ENCODE peak calls at places on chromosomes 16 and 17, in six cellular contexts. One of them, this sample, is unnamed.

GRCh38 chr17:67532326-67532871 is 155.3 kb downstream of the PITPNC1 start:
- DNase-seq in SK-N-SH: no peak
- DNase-seq in HepG2: no peak
- DNase-seq in K562: no peak
- DNase-seq in GM12878: no peak
- DNase-seq in HCT116: no peak
- DNase-seq in this sample: no peak

GRCh38 chr16:86306811-86307517 is 203.4 kb upstream of the FOXF1 start:
- DNase-seq in GM12878: no peak
- DNase-seq in K562: no peak
- DNase-seq in HCT116: no peak
- DNase-seq in HepG2: no peak
- DNase-seq in SK-N-SH: no peak
- DNase-seq in this sample: no peak

GRCh38 chr16:57803413-57803990 is 1.2 kb upstream of the KIFC3 start:
- DNase-seq in HCT116: no peak
- DNase-seq in GM12878: no peak
- DNase-seq in SK-N-SH: no peak
- DNase-seq in K562: peak
- DNase-seq in HepG2: no peak
- DNase-seq in this sample: no peak

GRCh38 chr16:84789431-84789830 is 30.4 kb upstream of the CRISPLD2 start:
- DNase-seq in K562: no peak
- DNase-seq in SK-N-SH: no peak
- DNase-seq in GM12878: no peak
- DNase-seq in HepG2: no peak
- DNase-seq in HCT116: no peak
- DNase-seq in this sample: no peak

GRCh38 chr17:78883090-78883532 is 19.9 kb downstream of the CEP295NL start:
- DNase-seq in GM12878: no peak
- DNase-seq in HCT116: peak
- DNase-seq in HepG2: peak
- DNase-seq in SK-N-SH: peak
- DNase-seq in K562: peak
- DNase-seq in this sample: no peak

GRCh38 chr17:50696365-50696879 is 11.3 kb downstream of the ANKRD40 start:
- DNase-seq in K562: no peak
- DNase-seq in HepG2: no peak
- DNase-seq in SK-N-SH: no peak
- DNase-seq in HCT116: no peak
- DNase-seq in GM12878: no peak
- DNase-seq in this sample: no peak

GRCh38 chr17:35242158-35242804 is 591 bp upstream of the SLFN5 start:
- DNase-seq in K562: peak
- DNase-seq in HCT116: peak
- DNase-seq in SK-N-SH: peak
- DNase-seq in GM12878: no peak
- DNase-seq in HepG2: peak
- DNase-seq in this sample: peak

GRCh38 chr17:66002807-66003206 is 189.1 kb downstream of the CEP112 start:
- DNase-seq in GM12878: no peak
- DNase-seq in HepG2: no peak
- DNase-seq in SK-N-SH: no peak
- DNase-seq in HCT116: no peak
- DNase-seq in K562: no peak
- DNase-seq in this sample: no peak

GRCh38 chr17:4232168-4232813 is 31.5 kb downstream of the ANKFY1 start:
- DNase-seq in K562: no peak
- DNase-seq in GM12878: no peak
- DNase-seq in HepG2: no peak
- DNase-seq in SK-N-SH: no peak
- DNase-seq in HCT116: no peak
- DNase-seq in this sample: no peak

GRCh38 chr16:57786632-57787518 is 15.4 kb downstream of the KIFC3 start:
- DNase-seq in GM12878: no peak
- DNase-seq in SK-N-SH: no peak
- DNase-seq in K562: no peak
- DNase-seq in HepG2: no peak
- DNase-seq in HCT116: no peak
- DNase-seq in this sample: no peak

GRCh38 chr17:57420674-57421392 is 164.5 kb downstream of the MSI2 start:
- DNase-seq in K562: peak
- DNase-seq in GM12878: no peak
- DNase-seq in HepG2: no peak
- DNase-seq in HCT116: no peak
- DNase-seq in SK-N-SH: peak
- DNase-seq in this sample: no peak

GRCh38 chr17:7884581-7885356 is 3.8 kb upstream of the CHD3 start:
- DNase-seq in GM12878: no peak
- DNase-seq in HepG2: no peak
- DNase-seq in HCT116: no peak
- DNase-seq in SK-N-SH: peak
- DNase-seq in K562: peak
- DNase-seq in this sample: peak

GRCh38 chr16:66171578-66171977 is 194.9 kb upstream of the CDH5 start:
- DNase-seq in HCT116: no peak
- DNase-seq in K562: no peak
- DNase-seq in SK-N-SH: no peak
- DNase-seq in GM12878: no peak
- DNase-seq in HepG2: no peak
- DNase-seq in this sample: no peak

GRCh38 chr16:58011652-58012051 is 10.4 kb downstream of the USB1 start:
- DNase-seq in HepG2: peak
- DNase-seq in SK-N-SH: no peak
- DNase-seq in K562: no peak
- DNase-seq in HCT116: no peak
- DNase-seq in GM12878: no peak
- DNase-seq in this sample: no peak

GRCh38 chr17:2383628-2384167 is 17.2 kb downstream of the MNT start:
- DNase-seq in K562: no peak
- DNase-seq in SK-N-SH: peak
- DNase-seq in HepG2: no peak
- DNase-seq in GM12878: no peak
- DNase-seq in HCT116: no peak
- DNase-seq in this sample: no peak

GRCh38 chr17:42459983-42460300 is 1.3 kb downstream of the ATP6V0A1 start:
- DNase-seq in GM12878: no peak
- DNase-seq in HepG2: no peak
- DNase-seq in HCT116: no peak
- DNase-seq in K562: no peak
- DNase-seq in SK-N-SH: peak
- DNase-seq in this sample: peak

GRCh38 chr17:38922538-38923291 is 2.7 kb upstream of the LASP1NB start:
- DNase-seq in SK-N-SH: peak
- DNase-seq in GM12878: no peak
- DNase-seq in HCT116: no peak
- DNase-seq in K562: peak
- DNase-seq in HepG2: no peak
- DNase-seq in this sample: no peak

GRCh38 chr16:90047714-90048346 is 28.6 kb upstream of the DBNDD1 start:
- DNase-seq in HCT116: no peak
- DNase-seq in HepG2: no peak
- DNase-seq in SK-N-SH: peak
- DNase-seq in GM12878: no peak
- DNase-seq in K562: peak
- DNase-seq in this sample: peak

GRCh38 chr17:20211246-20211645 is 202.1 kb downstream of the SPECC1 start:
- DNase-seq in GM12878: no peak
- DNase-seq in HCT116: no peak
- DNase-seq in HepG2: no peak
- DNase-seq in SK-N-SH: no peak
- DNase-seq in K562: no peak
- DNase-seq in this sample: no peak

GRCh38 chr16:55184052-55184451 is 140.0 kb upstream of the IRX6 start:
- DNase-seq in GM12878: no peak
- DNase-seq in K562: no peak
- DNase-seq in SK-N-SH: peak
- DNase-seq in HepG2: no peak
- DNase-seq in HCT116: no peak
- DNase-seq in this sample: no peak

GRCh38 chr17:77329741-77330531 is 189.2 kb downstream of the SEC14L1 start:
- DNase-seq in HepG2: no peak
- DNase-seq in K562: no peak
- DNase-seq in SK-N-SH: no peak
- DNase-seq in HCT116: no peak
- DNase-seq in GM12878: no peak
- DNase-seq in this sample: no peak

DNA sequence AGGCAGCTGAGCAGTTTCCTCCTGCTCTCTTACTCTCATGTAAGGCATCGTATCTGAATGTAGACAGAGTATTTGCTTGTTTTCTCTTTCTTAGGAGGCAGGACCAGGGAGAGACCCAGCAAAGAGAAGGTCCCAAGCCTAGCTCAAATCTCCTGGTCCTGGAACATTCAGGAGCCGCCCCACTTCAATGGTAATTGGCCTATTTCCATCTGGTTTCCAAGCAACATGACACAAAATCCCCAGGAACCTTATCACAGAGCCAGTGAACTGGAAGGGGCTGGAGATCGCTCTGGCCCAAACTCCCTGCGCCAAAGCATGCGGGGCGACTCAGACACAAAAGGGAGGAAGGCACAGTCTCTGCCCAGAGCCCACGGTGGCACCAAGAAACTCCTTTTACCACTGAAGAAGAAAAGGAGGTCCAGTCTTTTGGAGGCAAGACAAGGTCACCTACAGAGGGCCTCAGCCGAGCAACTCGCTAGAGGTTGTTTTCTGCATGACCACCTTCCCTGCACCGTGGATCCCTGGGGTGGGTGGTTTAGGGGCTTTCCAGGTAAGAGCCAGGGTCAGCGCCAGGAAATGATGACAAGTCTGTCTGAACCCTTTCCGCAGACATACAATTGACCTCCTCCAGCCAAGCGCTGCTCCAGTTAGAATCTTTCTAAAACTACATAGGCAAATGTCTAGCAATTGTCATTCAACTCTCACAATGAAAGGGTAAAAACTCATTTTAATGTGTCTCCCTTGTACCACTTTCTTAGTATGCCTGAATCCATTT is 394.7 kb downstream of the SOX9 start:
- DNase-seq in GM12878: peak
- DNase-seq in HepG2: no peak
- DNase-seq in SK-N-SH: peak
- DNase-seq in K562: no peak
- DNase-seq in HCT116: no peak
- DNase-seq in this sample: no peak
- TF ChIP-seq JUND in GM12878: no peak
- TF ChIP-seq JUND in HepG2: no peak
- TF ChIP-seq JUND in SK-N-SH: no peak
- TF ChIP-seq JUND in K562: no peak
- TF ChIP-seq JUND in HCT116: no peak
- TF ChIP-seq JUND in this sample: no peak

GRCh38 chr17:59901604-59902003 is 8.7 kb downstream of the RPS6KB1 start:
- DNase-seq in SK-N-SH: no peak
- DNase-seq in K562: no peak
- DNase-seq in HCT116: no peak
- DNase-seq in GM12878: no peak
- DNase-seq in HepG2: no peak
- DNase-seq in this sample: no peak
- TF ChIP-seq JUND in SK-N-SH: no peak
- TF ChIP-seq JUND in K562: no peak
- TF ChIP-seq JUND in HCT116: no peak
- TF ChIP-seq JUND in GM12878: no peak
- TF ChIP-seq JUND in HepG2: no peak
- TF ChIP-seq JUND in this sample: no peak

DNA sequence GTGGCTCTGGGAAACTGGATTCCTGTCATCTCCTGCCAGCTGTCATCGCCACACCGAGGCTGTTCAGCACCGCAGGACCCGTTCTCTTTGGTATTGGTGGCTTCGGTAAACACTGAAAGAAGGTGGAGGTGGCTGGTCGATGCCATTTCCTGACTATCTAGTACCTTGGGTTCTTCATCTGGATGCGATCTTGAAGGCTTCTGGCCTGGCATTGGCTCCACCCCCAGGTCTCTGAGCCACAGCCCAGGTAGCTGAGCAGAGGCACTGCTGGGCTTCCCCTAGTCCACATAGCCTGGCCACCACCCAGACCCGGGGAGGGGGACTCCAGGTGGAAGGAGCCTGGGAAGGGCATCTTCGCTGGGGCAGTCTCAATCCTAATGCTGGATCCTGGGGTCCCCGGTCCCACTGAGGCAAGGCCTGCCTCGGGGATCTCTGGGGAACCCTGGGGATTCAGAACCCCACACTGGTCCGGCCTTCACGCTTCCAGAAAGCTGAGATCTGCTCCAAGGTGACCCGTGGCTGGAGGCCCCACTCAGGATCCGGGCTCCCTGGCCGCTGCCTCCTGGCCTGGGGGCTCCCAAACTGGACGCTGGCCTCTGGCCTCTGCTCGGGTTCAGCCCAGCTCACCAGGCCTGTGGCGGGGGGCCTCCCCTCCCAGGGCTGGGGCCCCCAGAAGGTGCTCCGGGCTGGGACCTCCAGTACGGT is 1.8 kb downstream of the C16orf54 start:
- DNase-seq in HepG2: no peak
- DNase-seq in GM12878: no peak
- DNase-seq in HCT116: no peak
- DNase-seq in K562: no peak
- DNase-seq in SK-N-SH: no peak
- DNase-seq in this sample: no peak
- TF ChIP-seq JUND in HepG2: no peak
- TF ChIP-seq JUND in GM12878: no peak
- TF ChIP-seq JUND in HCT116: no peak
- TF ChIP-seq JUND in K562: no peak
- TF ChIP-seq JUND in SK-N-SH: no peak
- TF ChIP-seq JUND in this sample: no peak

GRCh38 chr17:82814834-82815233 is 25.0 kb downstream of the ZNF750 start:
- DNase-seq in SK-N-SH: no peak
- DNase-seq in K562: no peak
- DNase-seq in HepG2: no peak
- DNase-seq in GM12878: no peak
- DNase-seq in HCT116: no peak
- DNase-seq in this sample: no peak
- TF ChIP-seq JUND in SK-N-SH: no peak
- TF ChIP-seq JUND in K562: no peak
- TF ChIP-seq JUND in HepG2: no peak
- TF ChIP-seq JUND in GM12878: no peak
- TF ChIP-seq JUND in HCT116: no peak
- TF ChIP-seq JUND in this sample: no peak

GRCh38 chr17:59069856-59070255 is 36.8 kb downstream of the TRIM37 start:
- DNase-seq in SK-N-SH: no peak
- DNase-seq in GM12878: no peak
- DNase-seq in HepG2: no peak
- DNase-seq in K562: no peak
- DNase-seq in HCT116: no peak
- DNase-seq in this sample: no peak

GRCh38 chr17:59074494-59074893 is 32.2 kb downstream of the TRIM37 start:
- DNase-seq in GM12878: no peak
- DNase-seq in HepG2: no peak
- DNase-seq in K562: no peak
- DNase-seq in SK-N-SH: no peak
- DNase-seq in HCT116: no peak
- DNase-seq in this sample: no peak

GRCh38 chr17:59073972-59074371 is 32.7 kb downstream of the TRIM37 start:
- DNase-seq in HCT116: no peak
- DNase-seq in GM12878: no peak
- DNase-seq in SK-N-SH: no peak
- DNase-seq in K562: no peak
- DNase-seq in HepG2: no peak
- DNase-seq in this sample: no peak
- TF ChIP-seq JUND in HCT116: no peak
- TF ChIP-seq JUND in GM12878: no peak
- TF ChIP-seq JUND in SK-N-SH: no peak
- TF ChIP-seq JUND in K562: no peak
- TF ChIP-seq JUND in HepG2: no peak
- TF ChIP-seq JUND in this sample: no peak

GRCh38 chr16:21088143-21088542 is 62.5 kb downstream of the DNAH3 start:
- DNase-seq in HepG2: no peak
- DNase-seq in HCT116: no peak
- DNase-seq in GM12878: no peak
- DNase-seq in K562: no peak
- DNase-seq in SK-N-SH: no peak
- DNase-seq in this sample: no peak
- TF ChIP-seq JUND in HepG2: no peak
- TF ChIP-seq JUND in HCT116: no peak
- TF ChIP-seq JUND in GM12878: no peak
- TF ChIP-seq JUND in K562: no peak
- TF ChIP-seq JUND in SK-N-SH: no peak
- TF ChIP-seq JUND in this sample: no peak

This sample was measured in T47D.